ENCODE peak calls at places on chromosomes 4 and X, in six cellular contexts. C is suprapubic skin, G is ovary, M is stomach, Y is prostate gland, I is uterus. K is an unnamed sample. For H3K36me3, the result is how much of the 10 kb centered on the place peaks cover.

GRCh38 chr4:121307441-121308327 is 73.1 kb downstream of the QRFPR start:
- DNase-seq in M (no peak), C (no peak), I (no peak), Y (no peak), G (no peak), K (peak)

GRCh38 chr4:6153874-6154273 is 46.5 kb downstream of the JAKMIP1 start:
- DNase-seq in C (no peak), Y (no peak), I (no peak), G (no peak), M (no peak), K (no peak)

GRCh38 chr4:114474401-114474800 is 124.2 kb upstream of the UGT8 start:
- DNase-seq in Y (no peak), G (no peak), I (no peak), M (no peak), C (no peak), K (no peak)

GRCh38 chrX:81791086-81791485 is 589.2 kb downstream of the SH3BGRL start:
- DNase-seq in M (no peak), G (no peak), I (no peak), C (no peak), Y (no peak), K (no peak)

GRCh38 chr4:143337600-143338287 is 1.1 kb downstream of the GAB1 start:
- DNase-seq in Y (peak), G (peak), C (no peak), M (peak), I (peak), K (peak)

GRCh38 chrX:107204063-107204605 is 2.1 kb downstream of the NUP62CL start:
- DNase-seq in I (no peak), G (no peak), M (no peak), Y (no peak), C (no peak), K (no peak)

GRCh38 chr4:126568652-126569580 is 1063.8 kb upstream of the INTU start:
- DNase-seq in C (no peak), M (no peak), I (no peak), Y (no peak), G (no peak), K (no peak)

GRCh38 chr4:180615746-180616145 is 1627.5 kb upstream of the TENM3 start:
- DNase-seq in C (no peak), I (no peak), G (no peak), Y (no peak), M (no peak), K (no peak)

GRCh38 chr4:105859233-105859632 is 36.0 kb upstream of the NPNT start:
- DNase-seq in G (no peak), M (no peak), Y (no peak), I (no peak), C (no peak), K (no peak)

GRCh38 chrX:121333942-121334341 is 286.5 kb downstream of the GLUD2 start:
- DNase-seq in M (no peak), Y (no peak), C (no peak), I (no peak), G (no peak), K (no peak)

GRCh38 chr4:170610464-170610863 is 520.7 kb upstream of the AADAT start:
- DNase-seq in G (no peak), C (no peak), Y (no peak), I (no peak), M (no peak), K (no peak)

GRCh38 chr4:37717575-37717974 is 31.4 kb upstream of the RELL1 start:
- DNase-seq in G (no peak), Y (no peak), C (no peak), M (no peak), I (no peak), K (no peak)

GRCh38 chr4:2263701-2264321 is 1.9 kb upstream of the MXD4 start:
- DNase-seq in I (no peak), Y (no peak), C (no peak), M (no peak), G (peak), K (no peak)
- H3K27ac ChIP-seq in I (peak), Y (no peak), C (no peak), M (no peak), G (no peak), K (no peak)

GRCh38 chr4:39085891-39086290 is 23.9 kb downstream of the KLHL5 start:
- DNase-seq in G (no peak), M (no peak), Y (no peak), I (no peak), C (no peak), K (no peak)
- H3K36me3 ChIP-seq in G (under half), M (under half), Y (under half), I (under half), C (under half), K (under half)

GRCh38 chr4:2415881-2416563 is 2.4 kb downstream of the ZFYVE28 start:
- DNase-seq in G (no peak), C (no peak), Y (no peak), I (no peak), M (no peak), K (no peak)

GRCh38 chr4:2415213-2415612 is 3.2 kb downstream of the ZFYVE28 start:
- DNase-seq in G (no peak), Y (no peak), C (no peak), M (no peak), I (no peak), K (no peak)

GRCh38 chr4:2417765-2418651 is at the start of gene ZFYVE28:
- DNase-seq in C (no peak), I (no peak), G (no peak), M (no peak), Y (no peak), K (no peak)

GRCh38 chr4:2417196-2417764 is 1.2 kb downstream of the ZFYVE28 start:
- DNase-seq in M (no peak), C (no peak), G (no peak), I (no peak), Y (no peak), K (no peak)

GRCh38 chr4:2416564-2417195 is 1.8 kb downstream of the ZFYVE28 start:
- DNase-seq in G (no peak), Y (no peak), C (no peak), M (peak), I (no peak), K (peak)
- TF ChIP-seq POLR2A in G (no peak), Y (no peak), C (no peak), M (no peak), I (no peak), K (no peak)

GRCh38 chr4:169263791-169264392 is 6.9 kb downstream of the SH3RF1 start:
- DNase-seq in G (no peak), Y (no peak), M (peak), C (no peak), I (no peak), K (no peak)

GRCh38 chr4:169266661-169267060 is 4.1 kb downstream of the SH3RF1 start:
- DNase-seq in Y (no peak), G (no peak), C (no peak), M (no peak), I (no peak), K (no peak)

GRCh38 chr4:169268951-169269781 is 1.6 kb downstream of the SH3RF1 start:
- DNase-seq in Y (peak), I (no peak), G (no peak), C (no peak), M (no peak), K (no peak)

GRCh38 chr4:169266081-169266480 is 4.7 kb downstream of the SH3RF1 start:
- DNase-seq in I (no peak), M (no peak), G (no peak), C (no peak), Y (no peak), K (no peak)

GRCh38 chr4:169267070-169267469 is 3.7 kb downstream of the SH3RF1 start:
- DNase-seq in Y (no peak), M (no peak), G (no peak), I (no peak), C (no peak), K (no peak)
- H3K27ac ChIP-seq in Y (no peak), M (peak), G (no peak), I (no peak), C (no peak), K (no peak)

DNA sequence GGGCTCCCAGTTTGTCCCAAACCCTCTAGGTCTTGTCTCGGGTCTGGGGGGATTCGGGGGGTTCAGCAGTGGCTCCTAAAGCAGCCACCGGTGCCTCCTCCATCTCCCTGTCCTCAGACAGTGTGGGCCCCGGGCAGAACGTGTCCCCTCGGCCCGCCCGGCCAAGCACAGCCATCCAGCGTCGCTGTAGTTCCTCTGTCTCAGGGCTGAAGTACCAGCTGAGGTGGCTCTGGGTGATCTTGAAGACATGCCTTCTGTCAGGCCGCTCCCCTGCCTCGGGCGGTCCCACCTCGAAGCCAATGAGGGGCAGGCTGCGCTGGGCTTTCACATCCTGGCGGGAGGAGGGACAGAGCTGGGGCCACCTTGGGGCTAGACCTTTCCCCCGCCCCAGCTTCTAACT is 5.9 kb downstream of the TSR2 start:
- DNase-seq in I (no peak), C (no peak), G (no peak), Y (no peak), M (no peak), K (no peak)
- H3K36me3 ChIP-seq in I (under half), C (under half), G (under half), Y (under half), M (half or more), K (under half)

DNA sequence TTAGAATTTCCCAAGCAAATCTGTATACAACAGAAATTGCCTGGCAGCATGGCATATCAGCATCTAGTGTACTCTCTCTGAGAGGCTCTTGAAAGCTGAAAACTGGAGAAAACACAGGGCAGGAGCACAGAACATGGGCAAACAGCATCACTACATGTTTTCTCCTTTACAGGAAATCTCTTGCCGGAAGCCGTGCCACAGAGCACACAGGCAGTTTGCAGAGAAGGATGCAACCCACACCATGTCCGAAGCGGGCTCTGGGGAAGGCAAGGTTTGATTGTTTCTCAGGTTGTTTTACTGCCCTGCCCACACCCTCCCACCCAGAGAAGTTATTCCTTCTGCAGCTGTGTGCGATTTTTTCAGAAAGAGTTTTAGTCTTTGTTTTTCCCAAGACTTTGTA is 41.1 kb upstream of the FAM9C start:
- DNase-seq in G (no peak), C (no peak), I (no peak), M (no peak), Y (no peak), K (no peak)
- TF ChIP-seq POLR2A in G (no peak), C (no peak), I (no peak), M (no peak), Y (no peak), K (no peak)

K was measured in testis.